ENCODE peak calls at places on chromosomes 13 and 19, in five cellular contexts. V is HCT116, U is thoracic aorta, W is H1, X is heart right ventricle. G is an unnamed sample.

GRCh38 chr13:110042253-110042652 is 255.9 kb upstream of the IRS2 start:
- DNase-seq in V (no peak), U (no peak), W (no peak), X (no peak), G (no peak)

GRCh38 chr19:47581605-47582319 is 8.8 kb upstream of the ZNF541 start:
- DNase-seq in V (no peak), U (no peak), W (no peak), X (no peak), G (no peak)

GRCh38 chr13:30257433-30258099 is 49.8 kb downstream of the KATNAL1 start:
- DNase-seq in V (no peak), U (no peak), W (no peak), X (peak; percentile 3), G (no peak)

GRCh38 chr19:9149976-9150375 is 9.8 kb downstream of the ZNF317 start:
- DNase-seq in V (no peak), U (no peak), W (no peak), X (no peak), G (no peak)

GRCh38 chr13:98710521-98710920 is 42.0 kb downstream of the SLC15A1 start:
- DNase-seq in V (no peak), U (no peak), W (no peak), X (no peak), G (no peak)

GRCh38 chr13:50389726-50390125 is 374.5 kb downstream of the KCNRG start:
- DNase-seq in V (no peak), U (no peak), W (no peak), X (no peak), G (no peak)

GRCh38 chr19:37738371-37738770 is 18.8 kb upstream of the ZNF607 start:
- DNase-seq in V (no peak), U (no peak), W (no peak), X (no peak), G (no peak)

GRCh38 chr13:74930402-74931165 is 551.4 kb downstream of the TBC1D4 start:
- DNase-seq in V (no peak), U (no peak), W (no peak), X (no peak), G (no peak)

GRCh38 chr19:58585442-58586130 is 12.5 kb upstream of the MZF1 start:
- DNase-seq in V (no peak), U (no peak), W (no peak), X (no peak), G (no peak)

GRCh38 chr13:110336108-110336507 is 29.0 kb downstream of the COL4A2 start:
- DNase-seq in V (no peak), U (no peak), W (no peak), X (no peak), G (no peak)

GRCh38 chr13:44726214-44726613 is 150.1 kb upstream of the TSC22D1 start:
- DNase-seq in V (no peak), U (no peak), W (no peak), X (no peak), G (no peak)

GRCh38 chr19:6610934-6611370 is 20.0 kb upstream of the CD70 start:
- DNase-seq in V (peak; percentile 40), U (no peak), W (no peak), X (no peak), G (no peak)

GRCh38 chr13:113623491-113624234 is 34.3 kb downstream of the ATP4B start:
- DNase-seq in V (no peak), U (no peak), W (no peak), X (no peak), G (no peak)

GRCh38 chr19:44367024-44367423 is 10.5 kb upstream of the ZNF112 start:
- DNase-seq in V (no peak), U (no peak), W (no peak), X (peak; percentile 6), G (no peak)

GRCh38 chr13:114140909-114141255 is 8.5 kb upstream of the RASA3 start:
- DNase-seq in V (no peak), U (no peak), W (no peak), X (no peak), G (no peak)

GRCh38 chr19:2345794-2346663 is 14.0 kb upstream of the TMPRSS9 start:
- DNase-seq in V (no peak), U (no peak), W (no peak), X (no peak), G (peak; percentile 85)

GRCh38 chr19:8451885-8452284 is 7.1 kb downstream of the HNRNPM start:
- DNase-seq in V (no peak), U (no peak), W (no peak), X (no peak), G (no peak)

GRCh38 chr13:37656247-37656940 is 57.8 kb upstream of the POSTN start:
- DNase-seq in V (no peak), U (no peak), W (no peak), X (no peak), G (no peak)

GRCh38 chr19:51131780-51132680 is 7.3 kb downstream of the SIGLEC9 start:
- DNase-seq in V (peak; percentile 10), U (no peak), W (no peak), X (peak; percentile 69), G (peak; percentile 69)

GRCh38 chr13:83378901-83379300 is 503.4 kb downstream of the SLITRK1 start:
- DNase-seq in V (no peak), U (no peak), W (no peak), X (no peak), G (no peak)

GRCh38 chr19:5961969-5962945 is 15.7 kb downstream of the RANBP3 start:
- DNase-seq in V (no peak), U (no peak), W (no peak), X (no peak), G (peak; percentile 70)

GRCh38 chr13:79867248-79867647 is 386.3 kb downstream of the NDFIP2 start:
- DNase-seq in V (no peak), U (no peak), W (no peak), X (no peak), G (no peak)

GRCh38 chr13:99198630-99199029 is 2.0 kb upstream of the UBAC2 start:
- DNase-seq in V (no peak), U (no peak), W (no peak), X (no peak), G (no peak)

GRCh38 chr19:39805120-39805519 is 26.5 kb downstream of the LEUTX start:
- DNase-seq in V (no peak), U (no peak), W (no peak), X (no peak), G (no peak)

GRCh38 chr13:23391752-23392151 is 41.8 kb downstream of the SACS start:
- DNase-seq in V (no peak), U (no peak), W (no peak), X (no peak), G (no peak)

GRCh38 chr19:15935167-15935702 is 906 bp upstream of the CYP4F11 start:
- DNase-seq in V (peak; percentile 31), U (no peak), W (no peak), X (no peak), G (no peak)

GRCh38 chr13:33874871-33875270 is 56.9 kb downstream of the RFC3 start:
- DNase-seq in V (no peak), U (no peak), W (no peak), X (no peak), G (no peak)

GRCh38 chr13:107322228-107322627 is 754.3 kb upstream of the ARGLU1 start:
- DNase-seq in V (no peak), U (no peak), W (no peak), X (no peak), G (no peak)

GRCh38 chr13:73984949-73985691 is 149.1 kb downstream of the KLF12 start:
- DNase-seq in V (no peak), U (no peak), W (no peak), X (peak; percentile 29), G (peak; percentile 53)

GRCh38 chr13:114063545-114064515 is 68.6 kb downstream of the RASA3 start:
- DNase-seq in V (no peak), U (peak; percentile 51), W (no peak), X (peak; percentile 34), G (peak; percentile 83)

DNA sequence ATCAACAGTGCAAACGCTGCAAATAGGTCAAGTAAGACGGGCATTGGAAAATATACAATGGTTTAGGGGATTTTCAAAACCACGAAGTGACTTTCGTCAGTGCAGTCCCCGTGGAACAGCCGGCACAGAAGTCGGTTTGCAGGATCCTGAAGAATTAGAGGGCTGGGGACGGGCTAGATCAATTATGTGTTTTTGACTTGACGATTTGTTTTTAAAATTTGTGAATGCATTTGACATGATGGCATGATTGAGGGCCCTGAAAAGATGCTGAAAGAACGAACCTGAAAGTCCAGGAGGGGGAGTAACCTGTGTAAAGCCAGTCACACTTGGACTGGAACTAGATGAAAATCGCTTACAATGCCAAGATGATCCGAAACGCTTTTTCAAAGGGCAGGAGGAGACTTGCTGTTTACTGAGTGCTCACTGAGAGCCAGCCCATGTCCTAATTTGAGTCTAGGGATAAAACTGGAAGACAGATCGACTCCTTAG is 8.9 kb upstream of the DGKH start:
- DNase-seq in V (peak; percentile 10), U (no peak), W (no peak), X (peak; percentile 15), G (no peak)
- H3K27me3 ChIP-seq in V (no peaks in the 10 kb centered on the region), U (no peaks in the 10 kb centered on the region), W (peaks cover 30% of the 10 kb centered on the region), X (no peaks in the 10 kb centered on the region), G (no peaks in the 10 kb centered on the region)

GRCh38 chr19:55390461-55390880 is 4.7 kb downstream of the RPL28 start:
- DNase-seq in V (no peak), U (no peak), W (no peak), X (no peak), G (no peak)

GRCh38 chr19:55393362-55393761 is 7.6 kb downstream of the RPL28 start:
- DNase-seq in V (no peak), U (no peak), W (no peak), X (no peak), G (no peak)

GRCh38 chr19:55391191-55391670 is 5.5 kb downstream of the RPL28 start:
- DNase-seq in V (no peak), U (no peak), W (no peak), X (no peak), G (peak; percentile 42)

GRCh38 chr19:55391702-55392615 is 6.2 kb downstream of the RPL28 start:
- DNase-seq in V (no peak), U (no peak), W (no peak), X (no peak), G (no peak)

DNA sequence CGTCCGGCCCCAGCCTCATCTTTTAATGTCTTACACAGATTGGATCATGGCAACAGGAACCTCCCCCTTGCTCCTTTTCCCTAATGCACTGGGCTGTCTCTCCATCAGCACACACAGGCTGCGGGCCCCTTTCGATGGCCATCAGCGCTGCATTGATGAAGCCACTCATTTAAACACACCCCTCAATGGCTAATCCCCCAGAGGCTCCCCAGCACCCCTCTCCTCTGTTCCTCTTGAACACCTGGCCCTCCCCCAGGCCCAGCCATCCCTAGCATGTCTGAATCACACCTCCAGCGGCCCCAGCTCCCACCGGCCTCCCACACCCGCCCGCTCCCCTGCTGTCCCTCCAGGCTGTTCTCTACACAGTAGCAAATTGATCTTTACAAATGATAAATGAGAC is 7.1 kb downstream of the RPL28 start:
- DNase-seq in V (no peak), U (no peak), W (no peak), X (no peak), G (peak; percentile 38)
- H3K27me3 ChIP-seq in V (no peaks in the 10 kb centered on the region), U (no peaks in the 10 kb centered on the region), W (no peaks in the 10 kb centered on the region), X (no peaks in the 10 kb centered on the region), G (no peaks in the 10 kb centered on the region)

GRCh38 chr13:101917475-101917810 is 465.0 kb downstream of the ITGBL1 start:
- DNase-seq in V (no peak), U (no peak), W (no peak), X (no peak), G (no peak)
- H3K27me3 ChIP-seq in V (no peaks in the 10 kb centered on the region), U (no peaks in the 10 kb centered on the region), W (peaks cover 56% of the 10 kb centered on the region), X (peaks cover 81% of the 10 kb centered on the region), G (no peaks in the 10 kb centered on the region)

DNA sequence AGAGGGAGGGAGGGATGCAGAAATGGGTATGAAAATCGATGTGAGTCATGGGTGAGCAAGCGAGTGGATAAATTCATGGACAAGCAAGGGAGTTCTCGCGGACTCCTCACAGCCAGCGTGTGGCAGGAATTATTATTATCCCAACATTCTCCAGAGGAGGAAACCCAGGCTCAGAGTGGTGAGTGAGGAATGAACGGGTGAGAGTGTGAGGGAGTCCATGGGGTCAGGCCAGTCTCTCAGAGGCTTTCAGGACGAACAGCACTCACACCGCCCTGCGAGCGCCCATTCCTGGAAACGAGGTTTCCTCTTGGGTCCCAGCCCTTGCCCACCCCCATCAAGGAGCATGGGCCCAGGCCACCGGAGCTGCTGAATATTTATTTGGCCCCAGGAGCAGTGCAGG is 6.3 kb upstream of the DNAAF3 start:
- DNase-seq in V (no peak), U (no peak), W (no peak), X (no peak), G (no peak)
- H3K27me3 ChIP-seq in V (no peaks in the 10 kb centered on the region), U (peaks cover 34% of the 10 kb centered on the region), W (peaks cover 52% of the 10 kb centered on the region), X (peaks cover 95% of the 10 kb centered on the region), G (no peaks in the 10 kb centered on the region)